ENCODE peak calls at places on chromosomes 4 and X, in four cellular contexts. One of them, this sample, is unnamed.

GRCh38 chrX:118685393-118685792 is 42.0 kb upstream of the IL13RA1 start:
- DNase-seq in K562: no peak
- DNase-seq in GM12878: no peak
- DNase-seq in HL-60: no peak
- DNase-seq in this sample: no peak

GRCh38 chrX:8288590-8288989 is 117.5 kb upstream of the VCX2 start:
- DNase-seq in K562: no peak
- DNase-seq in GM12878: no peak
- DNase-seq in HL-60: no peak
- DNase-seq in this sample: no peak

GRCh38 chr4:6649216-6649615 is 8.7 kb downstream of the MRFAP1 start:
- DNase-seq in K562: no peak
- DNase-seq in GM12878: no peak
- DNase-seq in HL-60: no peak
- DNase-seq in this sample: no peak

GRCh38 chr4:123891901-123892300 is 495.3 kb downstream of the SPRY1 start:
- DNase-seq in K562: no peak
- DNase-seq in GM12878: no peak
- DNase-seq in HL-60: no peak
- DNase-seq in this sample: no peak

GRCh38 chr4:145881991-145882390 is 56.6 kb downstream of the ZNF827 start:
- DNase-seq in K562: no peak
- DNase-seq in GM12878: no peak
- DNase-seq in HL-60: no peak
- DNase-seq in this sample: no peak

GRCh38 chrX:13254870-13255269 is 65.0 kb downstream of the ATXN3L start:
- DNase-seq in K562: no peak
- DNase-seq in GM12878: no peak
- DNase-seq in HL-60: no peak
- DNase-seq in this sample: no peak

GRCh38 chrX:55210931-55211677 is 9.0 kb upstream of the PAGE5 start:
- DNase-seq in K562: no peak
- DNase-seq in GM12878: no peak
- DNase-seq in HL-60: no peak
- DNase-seq in this sample: no peak

GRCh38 chr4:27005512-27006246 is 145.0 kb downstream of the STIM2 start:
- DNase-seq in K562: no peak
- DNase-seq in GM12878: no peak
- DNase-seq in HL-60: no peak
- DNase-seq in this sample: no peak

GRCh38 chr4:4507923-4508322 is 33.9 kb downstream of the STX18 start:
- DNase-seq in K562: peak; percentile 17
- DNase-seq in GM12878: no peak
- DNase-seq in HL-60: no peak
- DNase-seq in this sample: no peak

GRCh38 chr4:148787831-148788477 is 345.7 kb upstream of the NR3C2 start:
- DNase-seq in K562: no peak
- DNase-seq in GM12878: no peak
- DNase-seq in HL-60: no peak
- DNase-seq in this sample: no peak

GRCh38 chrX:57121162-57121741 is at the start of gene SPIN2B:
- DNase-seq in K562: peak; percentile 81
- DNase-seq in GM12878: peak; percentile 51
- DNase-seq in HL-60: peak; percentile 86
- DNase-seq in this sample: peak; percentile 68

GRCh38 chrX:11890843-11891514 is 132.9 kb downstream of the MSL3 start:
- DNase-seq in K562: no peak
- DNase-seq in GM12878: no peak
- DNase-seq in HL-60: no peak
- DNase-seq in this sample: no peak

GRCh38 chr4:40576651-40577480 is 52.8 kb downstream of the RBM47 start:
- DNase-seq in K562: peak; percentile 15
- DNase-seq in GM12878: peak; percentile 82
- DNase-seq in HL-60: peak; percentile 92
- DNase-seq in this sample: no peak

GRCh38 chrX:41339148-41339547 is 5.2 kb downstream of the DDX3X start:
- DNase-seq in K562: no peak
- DNase-seq in GM12878: no peak
- DNase-seq in HL-60: no peak
- DNase-seq in this sample: no peak
- TF ChIP-seq POLR2AphosphoS5 in K562: no peak
- TF ChIP-seq POLR2AphosphoS5 in GM12878: peak; percentile 72
- TF ChIP-seq POLR2AphosphoS5 in HL-60: no peak
- TF ChIP-seq POLR2AphosphoS5 in this sample: no peak

GRCh38 chr4:166816901-166817300 is 417.4 kb downstream of the SPOCK3 start:
- DNase-seq in K562: no peak
- DNase-seq in GM12878: no peak
- DNase-seq in HL-60: no peak
- DNase-seq in this sample: no peak
- TF ChIP-seq SPI1 in K562: no peak
- TF ChIP-seq SPI1 in GM12878: no peak
- TF ChIP-seq SPI1 in HL-60: no peak
- TF ChIP-seq SPI1 in this sample: no peak

GRCh38 chr4:56976878-56977320 is 507 bp downstream of the NOA1 start:
- DNase-seq in K562: peak; percentile 41
- DNase-seq in GM12878: no peak
- DNase-seq in HL-60: peak; percentile 39
- DNase-seq in this sample: peak; percentile 44
- TF ChIP-seq POLR2AphosphoS5 in K562: no peak
- TF ChIP-seq POLR2AphosphoS5 in GM12878: no peak
- TF ChIP-seq POLR2AphosphoS5 in HL-60: no peak
- TF ChIP-seq POLR2AphosphoS5 in this sample: no peak

DNA sequence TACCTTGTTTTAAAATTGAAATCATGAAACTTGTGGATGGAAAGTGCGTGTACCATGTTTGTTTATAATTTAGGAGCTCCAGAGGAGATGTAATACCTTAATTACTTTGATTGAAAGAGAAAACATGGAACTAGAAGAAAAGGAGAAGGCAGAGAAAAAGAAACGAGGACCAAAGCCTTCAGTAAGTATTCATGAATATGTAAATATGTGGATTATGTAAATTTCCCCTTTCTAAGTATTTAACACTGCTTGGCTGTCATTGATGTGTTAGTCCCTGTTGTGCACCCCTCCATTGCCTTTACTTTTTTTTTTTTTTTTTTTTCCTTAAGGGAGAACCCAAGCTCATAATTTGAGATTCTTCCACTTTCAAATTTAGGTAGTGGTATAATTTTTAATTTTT is 36.4 kb downstream of the SMARCA5 start:
- DNase-seq in K562: no peak
- DNase-seq in GM12878: no peak
- DNase-seq in HL-60: no peak
- DNase-seq in this sample: no peak
- TF ChIP-seq SPI1 in K562: no peak
- TF ChIP-seq SPI1 in GM12878: no peak
- TF ChIP-seq SPI1 in HL-60: no peak
- TF ChIP-seq SPI1 in this sample: no peak

DNA sequence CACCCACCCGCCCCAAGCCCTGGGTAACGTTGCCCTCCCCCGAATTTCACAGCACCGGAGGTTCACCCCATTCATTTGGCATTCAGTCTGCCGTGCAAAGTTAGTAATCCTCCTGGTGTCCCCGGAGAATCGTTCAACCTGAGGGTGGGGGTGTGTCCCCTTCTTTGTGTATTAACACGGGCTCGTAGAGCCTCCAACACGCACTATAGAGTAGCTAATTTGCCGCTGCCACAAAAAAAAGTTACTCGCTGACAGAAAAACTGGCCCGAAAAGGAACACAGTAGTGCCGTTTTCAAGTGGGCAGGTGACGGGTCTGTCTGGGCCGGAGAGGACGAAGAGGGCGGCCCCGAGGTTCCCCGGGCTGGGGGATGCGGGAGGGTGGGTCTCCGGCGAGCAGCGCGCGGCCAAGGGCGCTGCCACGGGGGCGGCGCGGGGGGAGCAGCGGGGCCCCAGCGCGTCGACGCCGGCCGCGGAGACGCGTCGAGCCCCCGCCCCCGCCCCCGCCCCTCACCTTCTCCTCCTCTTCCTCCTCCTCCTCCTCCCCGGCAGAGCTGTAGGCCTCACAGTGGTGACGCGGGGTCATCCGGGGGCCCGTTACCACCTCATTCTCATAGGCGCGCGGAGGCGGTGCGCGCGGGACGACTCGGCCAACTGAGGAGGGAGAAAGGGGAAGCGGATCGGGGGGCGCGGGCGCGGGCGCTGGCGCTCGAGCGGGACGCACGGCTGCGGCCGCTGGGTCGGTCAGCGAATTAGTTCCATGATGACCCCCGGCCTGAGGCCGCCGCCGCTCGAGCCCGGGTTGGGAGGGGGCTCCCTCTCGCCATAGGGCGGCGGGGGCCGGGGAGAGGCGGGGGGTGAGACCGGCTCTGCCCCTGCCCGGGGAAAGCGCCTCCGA is 581 bp downstream of the CCNI start:
- DNase-seq in K562: peak; percentile 79
- DNase-seq in GM12878: no peak
- DNase-seq in HL-60: peak; percentile 87
- DNase-seq in this sample: peak; percentile 53
- TF ChIP-seq POLR2AphosphoS5 in K562: peak; percentile 34
- TF ChIP-seq POLR2AphosphoS5 in GM12878: no peak
- TF ChIP-seq POLR2AphosphoS5 in HL-60: no peak
- TF ChIP-seq POLR2AphosphoS5 in this sample: no peak

GRCh38 chrX:129721414-129721813 is 17.4 kb upstream of the XPNPEP2 start:
- DNase-seq in K562: no peak
- DNase-seq in GM12878: no peak
- DNase-seq in HL-60: no peak
- DNase-seq in this sample: no peak

GRCh38 chrX:129720741-129721140 is 18.0 kb upstream of the XPNPEP2 start:
- DNase-seq in K562: no peak
- DNase-seq in GM12878: no peak
- DNase-seq in HL-60: no peak
- DNase-seq in this sample: no peak

GRCh38 chrX:129718701-129719100 is 20.1 kb upstream of the XPNPEP2 start:
- DNase-seq in K562: no peak
- DNase-seq in GM12878: no peak
- DNase-seq in HL-60: peak; percentile 26
- DNase-seq in this sample: no peak

GRCh38 chrX:129719268-129719667 is 19.5 kb upstream of the XPNPEP2 start:
- DNase-seq in K562: no peak
- DNase-seq in GM12878: no peak
- DNase-seq in HL-60: no peak
- DNase-seq in this sample: no peak

GRCh38 chrX:129719931-129720520 is 18.8 kb upstream of the XPNPEP2 start:
- DNase-seq in K562: no peak
- DNase-seq in GM12878: no peak
- DNase-seq in HL-60: no peak
- DNase-seq in this sample: no peak
- TF ChIP-seq SPI1 in K562: no peak
- TF ChIP-seq SPI1 in GM12878: no peak
- TF ChIP-seq SPI1 in HL-60: no peak
- TF ChIP-seq SPI1 in this sample: no peak

DNA sequence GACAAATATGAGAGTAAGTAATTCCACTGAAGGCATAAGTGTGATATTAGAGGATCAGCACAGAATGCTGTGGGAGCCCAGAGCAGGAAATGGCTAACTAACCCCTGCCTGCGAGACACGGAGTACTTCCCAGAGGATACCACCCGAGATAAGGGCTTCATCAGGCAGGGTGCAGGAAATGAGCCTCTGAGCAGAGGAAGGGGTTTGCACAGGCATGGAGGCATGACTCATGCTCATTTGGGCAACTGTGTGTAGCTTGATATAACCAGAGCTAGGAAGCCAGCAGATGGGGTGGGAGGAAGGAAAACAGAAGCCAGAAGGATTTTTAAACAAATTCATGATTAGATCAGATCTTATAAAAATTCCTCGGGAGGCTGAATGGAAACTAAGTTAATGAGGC is 70.0 kb upstream of the TSPAN5 start:
- DNase-seq in K562: peak; percentile 70
- DNase-seq in GM12878: no peak
- DNase-seq in HL-60: no peak
- DNase-seq in this sample: no peak
- TF ChIP-seq POLR2AphosphoS5 in K562: no peak
- TF ChIP-seq POLR2AphosphoS5 in GM12878: no peak
- TF ChIP-seq POLR2AphosphoS5 in HL-60: no peak
- TF ChIP-seq POLR2AphosphoS5 in this sample: no peak